ENCODE peak calls at places on chromosomes 13 and 19, in seven cellular contexts. V is spleen, P is esophagus squamous epithelium, T is transverse colon, B is vagina, C is right lobe of liver, M is thyroid gland. Q is an unnamed sample. For H3K9me3, the result is how much of the 10 kb centered on the place peaks cover.

GRCh38 chr13:18235172-18235571 is 946.5 kb downstream of the TUBA3C start:
- DNase-seq in V (no peak), P (no peak), T (no peak), B (no peak), C (no peak), M (no peak), Q (no peak)

GRCh38 chr19:342801-343421 is 1.7 kb downstream of the MIER2 start:
- DNase-seq in V (peak), P (no peak), T (peak), B (no peak), C (no peak), M (peak), Q (peak)

GRCh38 chr19:31648347-31648746 is 299.1 kb upstream of the TSHZ3 start:
- DNase-seq in V (no peak), P (no peak), T (no peak), B (no peak), C (no peak), M (peak), Q (no peak)

GRCh38 chr13:86900906-86901305 is 770.3 kb upstream of the SLITRK5 start:
- DNase-seq in V (no peak), P (no peak), T (no peak), B (no peak), C (no peak), M (no peak), Q (no peak)

GRCh38 chr19:49064029-49064629 is 489 bp downstream of the NTF4 start:
- DNase-seq in V (no peak), P (no peak), T (no peak), B (no peak), C (no peak), M (no peak), Q (no peak)

GRCh38 chr13:34349091-34349722 is 531.3 kb downstream of the RFC3 start:
- DNase-seq in V (no peak), P (no peak), T (peak), B (no peak), C (no peak), M (peak), Q (peak)

GRCh38 chr13:69474286-69474685 is 633.3 kb upstream of the ATXN8OS start:
- DNase-seq in V (no peak), P (no peak), T (no peak), B (no peak), C (no peak), M (no peak), Q (no peak)

GRCh38 chr13:45728759-45729158 is 26.6 kb downstream of the CBY2 start:
- DNase-seq in V (no peak), P (no peak), T (no peak), B (no peak), C (no peak), M (no peak), Q (no peak)

GRCh38 chr13:87147076-87147475 is 524.1 kb upstream of the SLITRK5 start:
- DNase-seq in V (no peak), P (no peak), T (no peak), B (no peak), C (no peak), M (no peak), Q (no peak)

GRCh38 chr13:99970761-99971575 is 599 bp downstream of the ZIC5 start:
- DNase-seq in V (no peak), P (no peak), T (no peak), B (no peak), C (no peak), M (no peak), Q (no peak)

GRCh38 chr13:30027569-30028455 is 177.4 kb upstream of the UBL3 start:
- DNase-seq in V (no peak), P (no peak), T (no peak), B (no peak), C (no peak), M (no peak), Q (no peak)

GRCh38 chr19:46821512-46822359 is 28.9 kb downstream of the AP2S1 start:
- DNase-seq in V (peak), P (no peak), T (peak), B (no peak), C (no peak), M (no peak), Q (no peak)
- TF ChIP-seq POLR2A in V (no peak), P (no peak), T (no peak), B (no peak), C (no peak), M (no peak), Q (no peak)

GRCh38 chr19:53576941-53577653 is 39.2 kb downstream of the ZNF331 start:
- DNase-seq in V (no peak), P (no peak), T (no peak), B (no peak), C (no peak), M (no peak), Q (no peak)

GRCh38 chr19:53580871-53581835 is 43.2 kb downstream of the ZNF331 start:
- DNase-seq in V (no peak), P (no peak), T (no peak), B (no peak), C (no peak), M (no peak), Q (no peak)

GRCh38 chr19:53581871-53582279 is 43.9 kb downstream of the ZNF331 start:
- DNase-seq in V (no peak), P (no peak), T (no peak), B (no peak), C (no peak), M (no peak), Q (no peak)

GRCh38 chr19:53577968-53578367 is 40.0 kb downstream of the ZNF331 start:
- DNase-seq in V (no peak), P (no peak), T (no peak), B (no peak), C (no peak), M (no peak), Q (no peak)

GRCh38 chr19:53579518-53579917 is 41.6 kb downstream of the ZNF331 start:
- DNase-seq in V (no peak), P (no peak), T (no peak), B (no peak), C (no peak), M (no peak), Q (no peak)
- H3K9me3 ChIP-seq in V (half or more), P (under half), T (under half), B (under half), C (under half), M (under half), Q (under half)

GRCh38 chr19:8361921-8362793 is 1.8 kb upstream of the ANGPTL4 start:
- DNase-seq in V (peak), P (no peak), T (peak), B (no peak), C (peak), M (peak), Q (peak)
- TF ChIP-seq POLR2A in V (no peak), P (no peak), T (peak), B (no peak), C (peak), M (peak), Q (no peak)

GRCh38 chr19:11176466-11177193 is 20.7 kb downstream of the KANK2 start:
- DNase-seq in V (no peak), P (no peak), T (no peak), B (no peak), C (no peak), M (no peak), Q (no peak)

GRCh38 chr19:11173516-11174155 is 18.1 kb upstream of the SPC24 start:
- DNase-seq in V (no peak), P (no peak), T (no peak), B (no peak), C (no peak), M (no peak), Q (no peak)

GRCh38 chr19:11174336-11174735 is 18.8 kb upstream of the SPC24 start:
- DNase-seq in V (no peak), P (no peak), T (no peak), B (no peak), C (no peak), M (no peak), Q (no peak)

GRCh38 chr19:11177592-11177991 is 19.8 kb downstream of the KANK2 start:
- DNase-seq in V (no peak), P (no peak), T (no peak), B (no peak), C (no peak), M (no peak), Q (no peak)

GRCh38 chr19:11175920-11176319 is 20.3 kb upstream of the SPC24 start:
- DNase-seq in V (no peak), P (no peak), T (no peak), B (no peak), C (no peak), M (no peak), Q (no peak)
- H3K9me3 ChIP-seq in V (under half), P (under half), T (under half), B (under half), C (under half), M (under half), Q (under half)

GRCh38 chr19:4997297-4997696 is 28.4 kb downstream of the KDM4B start:
- DNase-seq in V (no peak), P (no peak), T (no peak), B (no peak), C (no peak), M (no peak), Q (no peak)
- TF ChIP-seq POLR2A in V (no peak), P (no peak), T (no peak), B (no peak), C (no peak), M (no peak), Q (no peak)

DNA sequence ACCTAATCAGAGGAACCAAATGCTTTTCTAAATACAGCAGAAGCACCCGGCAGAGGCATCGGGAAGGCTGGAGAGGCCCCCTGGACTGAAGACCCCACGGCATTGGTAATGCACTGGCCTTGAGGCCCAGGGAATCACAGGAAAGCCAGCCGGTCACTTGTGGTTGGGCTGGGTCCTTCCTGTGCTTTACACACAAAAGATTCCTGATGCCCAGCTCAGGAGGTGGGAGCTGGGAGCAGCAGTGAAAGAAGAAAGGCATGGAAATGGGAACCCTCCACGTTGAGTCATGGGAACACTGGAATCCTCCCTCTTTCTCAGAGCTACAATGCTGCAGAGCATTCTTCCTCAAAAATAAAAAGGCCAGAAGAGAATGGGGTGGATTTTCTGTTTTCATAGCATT is 126.4 kb downstream of the TNFRSF19 start:
- DNase-seq in V (no peak), P (no peak), T (no peak), B (no peak), C (no peak), M (no peak), Q (no peak)
- H3K9me3 ChIP-seq in V (under half), P (under half), T (under half), B (under half), C (under half), M (under half), Q (under half)

GRCh38 chr13:42597505-42597904 is 23.6 kb downstream of the TNFSF11 start:
- DNase-seq in V (no peak), P (no peak), T (no peak), B (no peak), C (no peak), M (no peak), Q (no peak)

GRCh38 chr13:42600943-42601342 is 27.0 kb downstream of the TNFSF11 start:
- DNase-seq in V (no peak), P (no peak), T (no peak), B (no peak), C (no peak), M (no peak), Q (no peak)

DNA sequence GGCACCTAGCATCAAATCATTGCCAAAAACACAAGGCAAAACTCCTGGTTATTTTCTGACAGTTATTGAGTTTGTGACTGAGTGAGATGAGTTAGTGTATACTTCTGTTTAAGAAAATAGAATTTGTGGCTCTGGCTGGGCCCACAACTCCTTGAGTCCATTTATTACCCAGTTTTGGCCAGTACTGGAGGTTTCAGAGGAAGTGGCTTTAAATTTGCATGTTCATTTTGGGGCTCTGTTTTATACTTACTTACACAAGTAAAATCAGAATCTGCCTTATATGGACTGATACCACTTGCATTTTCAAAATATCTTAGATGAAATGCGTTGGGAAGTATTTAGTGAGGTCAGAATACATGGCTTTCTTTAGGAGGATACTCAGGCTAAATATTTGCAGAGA is 29.0 kb downstream of the TNFSF11 start:
- DNase-seq in V (no peak), P (no peak), T (no peak), B (no peak), C (no peak), M (no peak), Q (no peak)
- TF ChIP-seq POLR2A in V (no peak), P (no peak), T (no peak), B (no peak), C (no peak), M (no peak), Q (no peak)

DNA sequence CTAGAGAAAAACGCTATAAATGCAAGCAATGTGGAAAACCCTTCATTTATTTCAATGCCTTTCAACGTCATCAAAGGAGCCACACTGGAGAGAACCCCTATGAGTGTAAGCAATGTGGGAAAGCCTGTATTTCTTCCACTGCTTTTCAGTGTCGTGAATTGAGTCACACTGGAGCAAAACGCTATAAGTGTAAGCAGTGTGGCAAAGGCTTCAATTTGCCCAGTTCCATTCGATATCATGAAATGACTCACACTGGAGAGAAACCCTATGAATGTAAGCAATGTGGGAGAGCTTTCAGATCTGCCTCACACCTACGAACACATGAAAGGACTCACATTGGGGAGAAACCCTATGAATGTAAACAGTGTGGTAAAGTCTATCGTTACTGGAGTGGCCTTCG is 27.4 kb downstream of the ZNF20 start:
- DNase-seq in V (no peak), P (no peak), T (no peak), B (no peak), C (no peak), M (no peak), Q (no peak)
- H3K9me3 ChIP-seq in V (under half), P (under half), T (under half), B (under half), C (under half), M (under half), Q (under half)

Q was measured in body of pancreas.